ENCODE peak calls at places on chromosomes 11 and 22, in five cellular contexts. One of them, this sample, is unnamed.

GRCh38 chr11:6240691-6241285 is 1.9 kb downstream of the CNGA4 start:
- DNase-seq in HFF-Myc: no peak
- DNase-seq in WTC11: no peak
- DNase-seq in foreskin fibroblast: no peak
- DNase-seq in cardiac fibroblast: no peak
- DNase-seq in this sample: no peak

GRCh38 chr11:46895821-46896220 is 22.5 kb downstream of the LRP4 start:
- DNase-seq in HFF-Myc: no peak
- DNase-seq in WTC11: no peak
- DNase-seq in foreskin fibroblast: no peak
- DNase-seq in cardiac fibroblast: peak; percentile 35
- DNase-seq in this sample: no peak

GRCh38 chr11:8221917-8222316 is 41.8 kb downstream of the LMO1 start:
- DNase-seq in HFF-Myc: no peak
- DNase-seq in WTC11: no peak
- DNase-seq in foreskin fibroblast: no peak
- DNase-seq in cardiac fibroblast: no peak
- DNase-seq in this sample: no peak

GRCh38 chr11:128508785-128509518 is 78.4 kb downstream of the ETS1 start:
- DNase-seq in HFF-Myc: no peak
- DNase-seq in WTC11: no peak
- DNase-seq in foreskin fibroblast: peak; percentile 62
- DNase-seq in cardiac fibroblast: no peak
- DNase-seq in this sample: no peak

GRCh38 chr11:116454020-116454645 is 318.7 kb downstream of the BUD13 start:
- DNase-seq in HFF-Myc: peak; percentile 3
- DNase-seq in WTC11: peak; percentile 76
- DNase-seq in foreskin fibroblast: peak; percentile 0
- DNase-seq in cardiac fibroblast: peak; percentile 52
- DNase-seq in this sample: peak; percentile 63

GRCh38 chr11:48169706-48170105 is 46.9 kb upstream of the OR4B1 start:
- DNase-seq in HFF-Myc: no peak
- DNase-seq in WTC11: no peak
- DNase-seq in foreskin fibroblast: no peak
- DNase-seq in cardiac fibroblast: peak; percentile 71
- DNase-seq in this sample: no peak

GRCh38 chr22:24086310-24086709 is 75.2 kb downstream of the CABIN1 start:
- DNase-seq in HFF-Myc: no peak
- DNase-seq in WTC11: no peak
- DNase-seq in foreskin fibroblast: no peak
- DNase-seq in cardiac fibroblast: no peak
- DNase-seq in this sample: no peak

GRCh38 chr11:110069158-110069737 is 23.9 kb upstream of the ZC3H12C start:
- DNase-seq in HFF-Myc: peak; percentile 84
- DNase-seq in WTC11: no peak
- DNase-seq in foreskin fibroblast: peak; percentile 97
- DNase-seq in cardiac fibroblast: peak; percentile 89
- DNase-seq in this sample: peak; percentile 9

GRCh38 chr22:30822216-30823014 is 127.7 kb downstream of the OSBP2 start:
- DNase-seq in HFF-Myc: no peak
- DNase-seq in WTC11: peak; percentile 46
- DNase-seq in foreskin fibroblast: no peak
- DNase-seq in cardiac fibroblast: no peak
- DNase-seq in this sample: peak; percentile 35

GRCh38 chr11:44894217-44894617 is 56.5 kb downstream of the TP53I11 start:
- DNase-seq in HFF-Myc: no peak
- DNase-seq in WTC11: peak; percentile 92
- DNase-seq in foreskin fibroblast: peak; percentile 40
- DNase-seq in cardiac fibroblast: peak; percentile 72
- DNase-seq in this sample: peak; percentile 84

GRCh38 chr11:61776561-61777075 is 15.8 kb downstream of the TMEM258 start:
- DNase-seq in HFF-Myc: no peak
- DNase-seq in WTC11: peak; percentile 84
- DNase-seq in foreskin fibroblast: peak; percentile 59
- DNase-seq in cardiac fibroblast: peak; percentile 81
- DNase-seq in this sample: peak; percentile 80

GRCh38 chr11:59616396-59616982 is 915 bp upstream of the OSBP start:
- DNase-seq in HFF-Myc: no peak
- DNase-seq in WTC11: no peak
- DNase-seq in foreskin fibroblast: no peak
- DNase-seq in cardiac fibroblast: no peak
- DNase-seq in this sample: no peak

GRCh38 chr11:6475936-6476335 is 2.2 kb upstream of the TRIM3 start:
- DNase-seq in HFF-Myc: no peak
- DNase-seq in WTC11: peak; percentile 49
- DNase-seq in foreskin fibroblast: no peak
- DNase-seq in cardiac fibroblast: no peak
- DNase-seq in this sample: no peak

GRCh38 chr11:68839953-68840641 is 1.6 kb downstream of the CPT1A start:
- DNase-seq in HFF-Myc: no peak
- DNase-seq in WTC11: no peak
- DNase-seq in foreskin fibroblast: no peak
- DNase-seq in cardiac fibroblast: peak; percentile 37
- DNase-seq in this sample: no peak

GRCh38 chr11:127074151-127074761 is 73.7 kb upstream of the KIRREL3 start:
- DNase-seq in HFF-Myc: peak; percentile 46
- DNase-seq in WTC11: peak; percentile 36
- DNase-seq in foreskin fibroblast: peak; percentile 42
- DNase-seq in cardiac fibroblast: peak; percentile 7
- DNase-seq in this sample: peak; percentile 31

GRCh38 chr11:17256512-17256911 is 20.0 kb upstream of the NUCB2 start:
- DNase-seq in HFF-Myc: peak; percentile 32
- DNase-seq in WTC11: no peak
- DNase-seq in foreskin fibroblast: peak; percentile 87
- DNase-seq in cardiac fibroblast: peak; percentile 98
- DNase-seq in this sample: no peak

GRCh38 chr22:20205964-20206708 is 55.3 kb upstream of the CCDC188 start:
- DNase-seq in HFF-Myc: peak; percentile 62
- DNase-seq in WTC11: no peak
- DNase-seq in foreskin fibroblast: peak; percentile 60
- DNase-seq in cardiac fibroblast: peak; percentile 81
- DNase-seq in this sample: no peak

GRCh38 chr22:20207277-20208025 is 56.6 kb upstream of the CCDC188 start:
- DNase-seq in HFF-Myc: no peak
- DNase-seq in WTC11: no peak
- DNase-seq in foreskin fibroblast: no peak
- DNase-seq in cardiac fibroblast: no peak
- DNase-seq in this sample: no peak

GRCh38 chr22:20204821-20205220 is 54.0 kb upstream of the CCDC188 start:
- DNase-seq in HFF-Myc: no peak
- DNase-seq in WTC11: no peak
- DNase-seq in foreskin fibroblast: no peak
- DNase-seq in cardiac fibroblast: peak; percentile 52
- DNase-seq in this sample: no peak

GRCh38 chr22:20205464-20205963 is 54.7 kb upstream of the CCDC188 start:
- DNase-seq in HFF-Myc: no peak
- DNase-seq in WTC11: no peak
- DNase-seq in foreskin fibroblast: no peak
- DNase-seq in cardiac fibroblast: no peak
- DNase-seq in this sample: no peak

DNA sequence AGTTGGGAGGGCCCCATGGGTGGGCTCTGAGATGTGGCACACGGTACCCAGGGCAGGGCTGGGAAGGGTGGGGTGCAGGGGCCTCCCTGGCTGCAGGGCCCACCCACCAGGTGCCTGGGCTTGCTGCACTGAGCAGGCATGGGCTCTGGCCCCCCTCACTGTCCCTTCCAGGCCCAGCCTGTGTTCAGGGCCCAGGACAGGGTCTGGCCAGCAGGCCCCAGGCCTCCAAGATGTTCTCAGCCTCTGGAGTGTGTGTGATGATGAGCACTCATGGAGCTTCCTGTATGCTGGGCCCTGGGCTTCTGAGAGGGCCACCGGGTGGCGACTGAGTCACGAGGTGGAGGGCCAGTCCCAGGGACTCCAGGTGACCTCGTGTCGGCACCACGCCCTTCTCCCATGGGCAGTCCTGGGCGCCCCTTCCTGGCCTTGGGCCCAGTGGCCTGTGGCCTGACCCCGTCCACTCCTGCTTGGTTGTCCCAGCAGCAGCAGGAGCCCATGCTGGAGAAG is 55.9 kb upstream of the CCDC188 start:
- DNase-seq in HFF-Myc: no peak
- DNase-seq in WTC11: no peak
- DNase-seq in foreskin fibroblast: no peak
- DNase-seq in cardiac fibroblast: peak; percentile 21
- DNase-seq in this sample: no peak
- TF ChIP-seq CTCF in HFF-Myc: no peak
- TF ChIP-seq CTCF in WTC11: no peak
- TF ChIP-seq CTCF in foreskin fibroblast: no peak
- TF ChIP-seq CTCF in cardiac fibroblast: no peak
- TF ChIP-seq CTCF in this sample: no peak

GRCh38 chr22:37240941-37241320 is 3.1 kb downstream of the RAC2 start:
- DNase-seq in HFF-Myc: no peak
- DNase-seq in WTC11: no peak
- DNase-seq in foreskin fibroblast: no peak
- DNase-seq in cardiac fibroblast: no peak
- DNase-seq in this sample: no peak
- TF ChIP-seq CTCF in HFF-Myc: no peak
- TF ChIP-seq CTCF in WTC11: no peak
- TF ChIP-seq CTCF in foreskin fibroblast: no peak
- TF ChIP-seq CTCF in cardiac fibroblast: no peak
- TF ChIP-seq CTCF in this sample: no peak

DNA sequence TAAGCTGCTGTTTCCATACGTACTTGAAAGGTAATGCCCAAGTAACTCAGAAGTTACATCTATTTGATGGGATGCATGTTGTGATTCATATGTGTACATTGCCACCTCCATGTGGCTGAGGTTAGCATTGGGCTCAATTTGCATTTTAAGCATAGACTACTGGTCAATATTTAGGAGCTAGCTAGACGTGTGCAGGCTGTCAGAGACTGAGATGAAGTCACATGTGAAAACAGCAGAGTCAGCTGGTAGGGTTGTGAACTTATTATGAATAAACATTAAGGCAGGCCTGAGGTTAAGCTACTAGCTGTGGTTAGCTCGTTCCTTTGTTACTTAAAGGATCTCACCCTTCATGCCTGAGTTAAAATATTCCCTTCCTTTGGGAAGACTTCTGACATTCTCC is 114.5 kb upstream of the MTNR1B start:
- DNase-seq in HFF-Myc: no peak
- DNase-seq in WTC11: no peak
- DNase-seq in foreskin fibroblast: no peak
- DNase-seq in cardiac fibroblast: no peak
- DNase-seq in this sample: no peak
- TF ChIP-seq CTCF in HFF-Myc: no peak
- TF ChIP-seq CTCF in WTC11: no peak
- TF ChIP-seq CTCF in foreskin fibroblast: no peak
- TF ChIP-seq CTCF in cardiac fibroblast: no peak
- TF ChIP-seq CTCF in this sample: no peak

DNA sequence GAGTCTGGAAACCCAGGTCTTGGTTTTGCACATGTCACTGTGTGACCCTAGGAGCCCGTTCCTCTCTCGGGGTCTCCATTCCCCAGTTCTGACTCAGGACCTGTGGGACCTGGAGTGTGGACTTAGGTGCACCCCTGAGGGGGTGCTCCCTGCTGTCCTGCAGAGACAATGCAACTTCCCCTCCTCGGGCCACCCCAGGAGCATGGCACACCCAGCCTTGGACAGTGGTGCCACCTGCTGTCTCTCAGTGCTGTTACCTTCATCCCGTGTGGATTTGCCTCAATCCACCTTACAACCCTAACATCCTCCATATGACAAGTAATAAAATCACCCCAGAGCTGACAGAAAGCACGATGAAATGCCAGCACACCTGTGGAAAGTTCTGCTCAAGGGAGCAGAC is 27.5 kb upstream of the CRYBB3 start:
- DNase-seq in HFF-Myc: no peak
- DNase-seq in WTC11: no peak
- DNase-seq in foreskin fibroblast: no peak
- DNase-seq in cardiac fibroblast: peak; percentile 17
- DNase-seq in this sample: no peak
- TF ChIP-seq CTCF in HFF-Myc: no peak
- TF ChIP-seq CTCF in WTC11: no peak
- TF ChIP-seq CTCF in foreskin fibroblast: no peak
- TF ChIP-seq CTCF in cardiac fibroblast: peak; percentile 14
- TF ChIP-seq CTCF in this sample: no peak

DNA sequence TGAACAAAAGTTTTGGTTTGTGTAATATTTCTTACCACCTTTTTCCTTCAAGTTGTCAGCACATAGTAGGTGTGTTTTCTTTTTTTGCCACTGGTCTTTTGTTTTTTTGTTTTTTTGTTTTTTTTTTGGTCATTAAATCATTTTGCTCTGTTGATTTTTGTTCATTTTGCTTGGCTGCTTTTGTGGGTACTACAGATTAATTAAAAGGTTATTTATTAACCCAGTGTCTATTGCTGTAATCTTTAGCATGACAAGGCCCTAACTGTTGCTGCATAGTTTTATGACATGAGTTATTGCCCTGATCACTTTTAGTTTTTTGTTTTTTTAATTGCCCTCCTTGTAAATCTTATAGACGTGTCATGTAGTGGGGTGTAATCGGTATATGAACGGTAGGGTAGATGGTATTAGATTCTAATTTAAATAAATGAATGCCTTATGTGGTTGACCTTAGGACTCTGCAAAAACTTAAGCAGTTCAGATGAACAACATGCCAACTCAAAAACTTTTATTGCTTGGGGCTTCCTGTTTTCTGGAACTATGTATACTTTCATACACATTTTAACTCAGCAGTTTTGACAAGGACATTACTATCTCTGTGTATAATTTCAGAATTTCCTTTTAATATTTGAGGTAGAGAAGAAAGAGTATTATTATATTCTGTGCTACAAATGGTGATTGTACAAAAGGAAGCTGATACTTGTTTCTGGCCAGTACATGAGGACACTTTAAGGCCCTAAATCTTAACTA is 7.9 kb downstream of the EWSR1 start:
- DNase-seq in HFF-Myc: no peak
- DNase-seq in WTC11: no peak
- DNase-seq in foreskin fibroblast: no peak
- DNase-seq in cardiac fibroblast: no peak
- DNase-seq in this sample: no peak
- TF ChIP-seq CTCF in HFF-Myc: no peak
- TF ChIP-seq CTCF in WTC11: no peak
- TF ChIP-seq CTCF in foreskin fibroblast: no peak
- TF ChIP-seq CTCF in cardiac fibroblast: no peak
- TF ChIP-seq CTCF in this sample: no peak

GRCh38 chr11:94568717-94569116 is 1.5 kb downstream of the PIWIL4 start:
- DNase-seq in HFF-Myc: no peak
- DNase-seq in WTC11: no peak
- DNase-seq in foreskin fibroblast: no peak
- DNase-seq in cardiac fibroblast: no peak
- DNase-seq in this sample: no peak
- TF ChIP-seq CTCF in HFF-Myc: no peak
- TF ChIP-seq CTCF in WTC11: no peak
- TF ChIP-seq CTCF in foreskin fibroblast: no peak
- TF ChIP-seq CTCF in cardiac fibroblast: no peak
- TF ChIP-seq CTCF in this sample: no peak